ENCODE peak calls at places on chromosome 9, in four cellular contexts. I, U, Q and Z are unnamed samples.

GRCh38 chr9:811101-811531 is 30.4 kb upstream of the DMRT1 start:
- DNase-seq in U (no peak), Q (no peak), I (no peak), Z (no peak)

GRCh38 chr9:98806394-98807069 is 938 bp upstream of the GALNT12 start:
- DNase-seq in Q (no peak), U (no peak), I (no peak), Z (no peak)

GRCh38 chr9:70561805-70562395 is 147.4 kb upstream of the KLF9 start:
- DNase-seq in Q (no peak), I (no peak), U (no peak), Z (no peak)

GRCh38 chr9:97904725-97905124 is 17.6 kb downstream of the TRMO start:
- DNase-seq in U (no peak), Q (no peak), I (no peak), Z (peak)

GRCh38 chr9:70324963-70325362 is 66.2 kb downstream of the SMC5 start:
- DNase-seq in U (no peak), Q (no peak), I (no peak), Z (no peak)

GRCh38 chr9:97041898-97042297 is 3.0 kb upstream of the CTSV start:
- DNase-seq in Q (peak), I (no peak), U (no peak), Z (peak)

GRCh38 chr9:83706703-83707517 is 848 bp downstream of the UBQLN1 start:
- DNase-seq in I (peak), U (peak), Q (peak), Z (peak)

GRCh38 chr9:89501311-89501898 is 3.5 kb upstream of the SEMA4D start:
- DNase-seq in U (no peak), Q (no peak), I (no peak), Z (no peak)

GRCh38 chr9:109010676-109011655 is 2.3 kb downstream of the CTNNAL1 start:
- DNase-seq in U (no peak), Q (no peak), I (no peak), Z (no peak)

GRCh38 chr9:92098638-92099037 is 16.6 kb downstream of the SPTLC1 start:
- DNase-seq in Q (no peak), I (no peak), U (no peak), Z (no peak)

GRCh38 chr9:18594837-18595236 is 120.9 kb downstream of the ADAMTSL1 start:
- DNase-seq in I (no peak), U (no peak), Q (no peak), Z (no peak)

GRCh38 chr9:88177343-88177742 is 39.1 kb upstream of the SPATA31C2 start:
- DNase-seq in Q (no peak), U (no peak), I (no peak), Z (no peak)

GRCh38 chr9:88174324-88174723 is 36.0 kb upstream of the SPATA31C2 start:
- DNase-seq in U (no peak), Q (no peak), I (no peak), Z (no peak)

GRCh38 chr9:88169700-88170099 is 31.4 kb upstream of the SPATA31C2 start:
- DNase-seq in Q (no peak), I (no peak), U (no peak), Z (no peak)

GRCh38 chr9:88168564-88168963 is 30.3 kb upstream of the SPATA31C2 start:
- DNase-seq in I (no peak), U (no peak), Q (no peak), Z (no peak)

DNA sequence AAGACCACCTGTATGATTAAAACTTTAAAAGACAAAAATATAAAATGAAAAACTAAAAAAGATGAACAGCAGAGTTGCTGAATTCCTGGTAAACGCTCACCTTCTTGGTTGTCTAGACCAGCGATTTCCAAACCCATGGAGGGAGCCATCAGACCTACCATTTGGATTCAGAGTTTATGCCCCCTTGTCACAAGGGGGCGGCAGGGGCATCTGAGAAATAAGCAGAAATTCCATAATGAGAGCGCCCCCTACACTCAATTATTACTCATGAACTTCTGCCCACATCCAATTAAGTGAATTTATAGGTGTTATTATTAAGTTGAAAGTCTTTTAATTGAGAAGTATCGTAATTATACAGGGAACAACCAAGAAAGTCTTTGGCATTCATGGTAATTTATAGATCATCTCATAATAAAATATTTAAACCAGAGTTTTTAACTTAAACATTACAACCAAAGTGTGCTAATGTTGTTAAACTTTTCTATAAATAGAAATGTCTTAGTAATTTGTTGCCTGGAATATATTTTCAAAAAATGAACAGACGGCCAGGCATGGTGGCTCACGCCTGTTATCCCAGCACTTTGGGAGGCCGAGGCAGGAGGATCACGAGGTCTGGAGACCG is 35.2 kb upstream of the SPATA31C2 start:
- DNase-seq in I (no peak), U (no peak), Q (peak), Z (no peak)
- TF ChIP-seq CTCF in I (peak), U (peak), Q (peak), Z (peak)

GRCh38 chr9:14353222-14354056 is 39.5 kb upstream of the NFIB start:
- DNase-seq in Q (peak), I (peak), U (peak), Z (peak)
- TF ChIP-seq CTCF in Q (peak), I (peak), U (no peak), Z (peak)

GRCh38 chr9:133463234-133463863 is 3.6 kb downstream of the CACFD1 start:
- DNase-seq in U (no peak), Q (no peak), I (no peak), Z (no peak)
- TF ChIP-seq CTCF in U (no peak), Q (peak), I (no peak), Z (no peak)

DNA sequence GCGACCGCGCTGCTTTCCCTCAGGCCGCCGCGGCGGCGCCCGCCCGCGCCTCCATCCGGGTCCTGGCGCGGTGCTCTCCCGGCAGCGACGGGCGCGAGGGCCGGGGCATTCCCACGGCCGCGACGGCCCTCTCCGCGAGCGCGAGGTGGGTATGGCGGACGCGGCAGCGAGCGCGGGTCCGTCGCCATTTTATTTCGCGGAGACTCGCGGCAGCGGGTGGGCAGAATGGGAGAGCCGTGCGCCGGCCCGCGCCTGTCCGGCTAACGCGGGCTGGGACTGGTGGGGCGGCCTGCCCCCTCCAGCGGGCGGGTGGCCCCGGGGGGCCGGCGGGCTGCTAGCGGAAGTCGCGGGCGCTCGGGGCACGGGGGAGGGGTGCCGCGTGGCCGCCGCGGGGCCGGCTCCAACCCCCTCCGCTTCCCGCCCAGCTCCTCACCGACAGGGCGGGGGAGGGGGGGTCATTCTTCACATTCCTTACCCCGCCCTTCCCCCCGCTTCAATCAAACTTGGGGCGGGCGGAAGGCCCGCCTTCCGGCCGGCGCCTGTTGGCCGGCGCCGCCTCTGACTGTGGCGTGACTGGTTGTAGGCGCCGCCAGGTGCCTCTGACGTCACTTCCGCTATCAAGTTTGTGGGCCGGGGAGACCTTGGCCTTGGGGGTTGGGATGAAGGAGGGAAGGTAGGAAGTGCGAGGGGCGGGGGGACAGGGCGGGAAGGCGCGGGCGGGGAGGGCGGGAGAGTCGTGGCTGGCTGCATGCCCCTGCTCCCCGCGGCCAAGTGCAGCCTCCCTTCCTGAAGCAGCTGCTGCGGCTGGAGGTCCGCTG is 82.2 kb downstream of the PTPDC1 start:
- DNase-seq in I (peak), U (peak), Q (peak), Z (peak)
- TF ChIP-seq CTCF in I (peak), U (no peak), Q (no peak), Z (peak)

GRCh38 chr9:36793277-36793676 is 220.6 kb downstream of the MELK start:
- DNase-seq in Q (no peak), U (no peak), I (no peak), Z (no peak)
- TF ChIP-seq CTCF in Q (no peak), U (no peak), I (peak), Z (no peak)

GRCh38 chr9:116837038-116837998 is 150.2 kb downstream of the TRIM32 start:
- DNase-seq in Q (no peak), I (no peak), U (no peak), Z (no peak)

GRCh38 chr9:116843863-116844620 is 156.9 kb downstream of the TRIM32 start:
- DNase-seq in U (no peak), Q (no peak), I (no peak), Z (no peak)

GRCh38 chr9:116844621-116845020 is 157.5 kb downstream of the TRIM32 start:
- DNase-seq in U (no peak), Q (no peak), I (no peak), Z (no peak)

DNA sequence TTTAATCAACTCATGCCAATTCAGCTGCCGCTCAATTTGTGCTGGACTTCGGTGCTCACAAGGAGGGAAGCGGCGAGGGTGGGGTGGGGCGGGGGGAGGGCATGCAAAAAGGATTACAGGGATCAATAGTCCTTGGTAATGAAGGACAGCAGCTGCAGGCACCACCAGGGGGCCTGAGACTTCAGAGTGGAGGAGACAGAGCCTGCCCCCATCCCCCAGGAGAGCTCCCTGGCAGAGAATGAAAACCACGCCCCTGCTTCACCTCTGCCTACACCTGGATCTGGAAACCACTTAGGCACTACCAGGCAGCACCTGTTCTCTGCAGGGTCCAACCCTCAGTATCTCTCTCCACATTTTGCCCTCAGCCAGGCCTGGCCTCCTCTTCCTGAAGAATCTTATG is 155.6 kb downstream of the TRIM32 start:
- DNase-seq in U (no peak), I (no peak), Q (no peak), Z (no peak)
- TF ChIP-seq CTCF in U (no peak), I (peak), Q (no peak), Z (no peak)

GRCh38 chr9:95379630-95380029 is 62.1 kb upstream of the FANCC start:
- DNase-seq in U (no peak), Q (no peak), I (no peak), Z (no peak)
- TF ChIP-seq CTCF in U (no peak), Q (no peak), I (no peak), Z (no peak)

DNA sequence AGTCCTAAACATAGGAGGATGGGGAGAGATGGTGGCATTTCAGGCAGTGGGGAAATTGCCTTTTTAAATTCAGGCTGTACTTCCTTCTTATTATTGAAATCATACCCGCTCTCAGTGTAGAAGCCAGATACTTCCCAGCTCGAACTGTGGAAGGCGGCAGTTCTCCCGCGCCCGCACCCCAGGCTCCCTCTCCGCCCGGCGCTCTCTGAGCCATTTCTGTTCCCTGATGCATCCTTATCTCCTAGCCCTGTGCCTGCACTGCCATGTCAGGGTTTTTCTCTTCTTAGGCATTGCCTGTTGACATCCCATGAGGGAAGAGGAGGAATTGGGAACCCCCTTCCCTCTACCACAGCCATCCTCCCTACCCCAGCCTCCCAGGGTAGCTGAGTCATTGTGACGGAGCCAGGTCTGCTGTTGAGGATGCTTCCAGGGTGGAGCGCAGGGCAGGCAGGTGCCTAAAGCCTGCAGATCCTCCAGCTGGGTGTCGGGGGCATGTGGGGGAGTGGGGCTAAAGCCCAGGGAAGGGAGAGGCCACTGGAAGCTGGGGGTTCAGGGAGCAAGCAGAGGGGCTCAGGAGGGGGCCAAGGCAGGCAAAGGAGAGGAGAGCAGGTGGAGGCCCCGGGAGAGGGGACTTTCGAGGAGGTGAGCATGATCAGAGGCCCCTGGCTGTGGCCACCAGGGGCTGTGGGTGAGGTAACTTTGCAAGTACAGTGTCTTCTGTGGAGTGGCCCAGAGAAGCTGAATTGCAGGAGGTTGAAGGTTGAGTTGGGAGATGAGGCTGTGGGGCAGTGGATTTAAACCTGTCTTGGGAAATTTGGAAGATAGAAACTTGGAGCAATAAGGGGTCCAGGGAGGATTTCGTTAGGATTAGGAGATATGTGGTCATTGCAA is 16.2 kb downstream of the LAMC3 start:
- DNase-seq in Q (no peak), I (no peak), U (no peak), Z (no peak)
- TF ChIP-seq CTCF in Q (no peak), I (no peak), U (no peak), Z (no peak)

GRCh38 chr9:74006935-74007334 is 490.2 kb upstream of the RORB start:
- DNase-seq in Q (no peak), U (no peak), I (no peak), Z (no peak)
- TF ChIP-seq CTCF in Q (no peak), U (no peak), I (no peak), Z (no peak)

GRCh38 chr9:34991833-34992375 is 2.4 kb downstream of the DNAJB5 start:
- DNase-seq in U (no peak), I (peak), Q (no peak), Z (no peak)
- TF ChIP-seq CTCF in U (no peak), I (peak), Q (no peak), Z (no peak)